ENCODE peak calls at places on chromosome 21, in nine cellular contexts. One of them, this sample, is unnamed.

GRCh38 chr21:41852151-41852928 is 26.8 kb downstream of the PRDM15 start:
- ATAC-seq in upper lobe of right lung: no peak
- ATAC-seq in activated CD8-positive, alpha-beta T cell treated with anti-CD3 and anti-CD28 coated beads for 36 hours: no peak
- ATAC-seq in activated B cell treated with CpG ODN at 0.5 μM for 24 hours: no peak
- ATAC-seq in pancreas: no peak
- ATAC-seq in aorta: no peak
- ATAC-seq in activated T-cell treated with anti-CD3 and anti-CD28 coated beads, Interleukin-2, amount 50 U/mL, for 4 hours: no peak
- ATAC-seq in IMR-90: no peak
- ATAC-seq in omental fat pad: no peak
- ATAC-seq in this sample: no peak

GRCh38 chr21:46255758-46256337 is 27.3 kb upstream of the LSS start:
- ATAC-seq in omental fat pad: no peak
- ATAC-seq in activated B cell treated with CpG ODN at 0.5 μM for 24 hours: no peak
- ATAC-seq in IMR-90: no peak
- ATAC-seq in upper lobe of right lung: no peak
- ATAC-seq in activated T-cell treated with anti-CD3 and anti-CD28 coated beads, Interleukin-2, amount 50 U/mL, for 4 hours: no peak
- ATAC-seq in aorta: no peak
- ATAC-seq in pancreas: no peak
- ATAC-seq in activated CD8-positive, alpha-beta T cell treated with anti-CD3 and anti-CD28 coated beads for 36 hours: no peak
- ATAC-seq in this sample: no peak

GRCh38 chr21:33308586-33309490 is 15.9 kb upstream of the IFNAR1 start:
- ATAC-seq in activated CD8-positive, alpha-beta T cell treated with anti-CD3 and anti-CD28 coated beads for 36 hours: no peak
- ATAC-seq in activated T-cell treated with anti-CD3 and anti-CD28 coated beads, Interleukin-2, amount 50 U/mL, for 4 hours: peak; percentile 30
- ATAC-seq in IMR-90: peak; percentile 40
- ATAC-seq in pancreas: no peak
- ATAC-seq in upper lobe of right lung: no peak
- ATAC-seq in activated B cell treated with CpG ODN at 0.5 μM for 24 hours: peak; percentile 82
- ATAC-seq in omental fat pad: no peak
- ATAC-seq in aorta: no peak
- ATAC-seq in this sample: no peak

GRCh38 chr21:43762303-43763128 is 13.6 kb downstream of the CSTB start:
- ATAC-seq in aorta: no peak
- ATAC-seq in upper lobe of right lung: no peak
- ATAC-seq in pancreas: peak; percentile 29
- ATAC-seq in activated T-cell treated with anti-CD3 and anti-CD28 coated beads, Interleukin-2, amount 50 U/mL, for 4 hours: no peak
- ATAC-seq in activated B cell treated with CpG ODN at 0.5 μM for 24 hours: no peak
- ATAC-seq in omental fat pad: no peak
- ATAC-seq in IMR-90: no peak
- ATAC-seq in activated CD8-positive, alpha-beta T cell treated with anti-CD3 and anti-CD28 coated beads for 36 hours: no peak
- ATAC-seq in this sample: no peak

GRCh38 chr21:37749132-37749531 is 167.1 kb downstream of the KCNJ6 start:
- ATAC-seq in pancreas: no peak
- ATAC-seq in IMR-90: no peak
- ATAC-seq in omental fat pad: no peak
- ATAC-seq in aorta: no peak
- ATAC-seq in upper lobe of right lung: no peak
- ATAC-seq in activated T-cell treated with anti-CD3 and anti-CD28 coated beads, Interleukin-2, amount 50 U/mL, for 4 hours: no peak
- ATAC-seq in activated B cell treated with CpG ODN at 0.5 μM for 24 hours: no peak
- ATAC-seq in activated CD8-positive, alpha-beta T cell treated with anti-CD3 and anti-CD28 coated beads for 36 hours: no peak
- ATAC-seq in this sample: no peak

GRCh38 chr21:41892726-41893125 is 13.6 kb upstream of the PRDM15 start:
- ATAC-seq in activated B cell treated with CpG ODN at 0.5 μM for 24 hours: no peak
- ATAC-seq in upper lobe of right lung: no peak
- ATAC-seq in pancreas: no peak
- ATAC-seq in aorta: no peak
- ATAC-seq in omental fat pad: no peak
- ATAC-seq in activated T-cell treated with anti-CD3 and anti-CD28 coated beads, Interleukin-2, amount 50 U/mL, for 4 hours: no peak
- ATAC-seq in IMR-90: no peak
- ATAC-seq in activated CD8-positive, alpha-beta T cell treated with anti-CD3 and anti-CD28 coated beads for 36 hours: no peak
- ATAC-seq in this sample: no peak

GRCh38 chr21:45355573-45355972 is 49.4 kb upstream of the COL18A1 start:
- ATAC-seq in activated CD8-positive, alpha-beta T cell treated with anti-CD3 and anti-CD28 coated beads for 36 hours: no peak
- ATAC-seq in aorta: no peak
- ATAC-seq in IMR-90: no peak
- ATAC-seq in omental fat pad: no peak
- ATAC-seq in activated B cell treated with CpG ODN at 0.5 μM for 24 hours: no peak
- ATAC-seq in upper lobe of right lung: no peak
- ATAC-seq in activated T-cell treated with anti-CD3 and anti-CD28 coated beads, Interleukin-2, amount 50 U/mL, for 4 hours: no peak
- ATAC-seq in pancreas: no peak
- ATAC-seq in this sample: no peak

GRCh38 chr21:42514883-42515228 is 1.2 kb downstream of the SLC37A1 start:
- ATAC-seq in activated CD8-positive, alpha-beta T cell treated with anti-CD3 and anti-CD28 coated beads for 36 hours: peak; percentile 3
- ATAC-seq in IMR-90: no peak
- ATAC-seq in aorta: no peak
- ATAC-seq in activated B cell treated with CpG ODN at 0.5 μM for 24 hours: no peak
- ATAC-seq in activated T-cell treated with anti-CD3 and anti-CD28 coated beads, Interleukin-2, amount 50 U/mL, for 4 hours: no peak
- ATAC-seq in upper lobe of right lung: no peak
- ATAC-seq in omental fat pad: no peak
- ATAC-seq in pancreas: no peak
- ATAC-seq in this sample: no peak

GRCh38 chr21:35416866-35417453 is 367.9 kb upstream of the RUNX1 start:
- ATAC-seq in activated T-cell treated with anti-CD3 and anti-CD28 coated beads, Interleukin-2, amount 50 U/mL, for 4 hours: no peak
- ATAC-seq in activated CD8-positive, alpha-beta T cell treated with anti-CD3 and anti-CD28 coated beads for 36 hours: no peak
- ATAC-seq in activated B cell treated with CpG ODN at 0.5 μM for 24 hours: no peak
- ATAC-seq in omental fat pad: no peak
- ATAC-seq in pancreas: no peak
- ATAC-seq in aorta: no peak
- ATAC-seq in upper lobe of right lung: no peak
- ATAC-seq in IMR-90: no peak
- ATAC-seq in this sample: no peak

GRCh38 chr21:40606341-40606740 is 240.6 kb downstream of the DSCAM start:
- ATAC-seq in activated T-cell treated with anti-CD3 and anti-CD28 coated beads, Interleukin-2, amount 50 U/mL, for 4 hours: no peak
- ATAC-seq in activated CD8-positive, alpha-beta T cell treated with anti-CD3 and anti-CD28 coated beads for 36 hours: no peak
- ATAC-seq in pancreas: peak; percentile 72
- ATAC-seq in aorta: no peak
- ATAC-seq in activated B cell treated with CpG ODN at 0.5 μM for 24 hours: no peak
- ATAC-seq in upper lobe of right lung: no peak
- ATAC-seq in IMR-90: no peak
- ATAC-seq in omental fat pad: no peak
- ATAC-seq in this sample: no peak

GRCh38 chr21:29164330-29164942 is 34.0 kb downstream of the MAP3K7CL start:
- ATAC-seq in aorta: peak; percentile 73
- ATAC-seq in omental fat pad: peak; percentile 50
- ATAC-seq in activated CD8-positive, alpha-beta T cell treated with anti-CD3 and anti-CD28 coated beads for 36 hours: peak; percentile 27
- ATAC-seq in pancreas: peak; percentile 92
- ATAC-seq in IMR-90: peak; percentile 79
- ATAC-seq in upper lobe of right lung: peak; percentile 78
- ATAC-seq in activated T-cell treated with anti-CD3 and anti-CD28 coated beads, Interleukin-2, amount 50 U/mL, for 4 hours: no peak
- ATAC-seq in activated B cell treated with CpG ODN at 0.5 μM for 24 hours: peak; percentile 57
- ATAC-seq in this sample: no peak

GRCh38 chr21:37753122-37753599 is 163.1 kb downstream of the KCNJ6 start:
- ATAC-seq in activated T-cell treated with anti-CD3 and anti-CD28 coated beads, Interleukin-2, amount 50 U/mL, for 4 hours: no peak
- ATAC-seq in IMR-90: no peak
- ATAC-seq in activated B cell treated with CpG ODN at 0.5 μM for 24 hours: no peak
- ATAC-seq in aorta: no peak
- ATAC-seq in omental fat pad: no peak
- ATAC-seq in activated CD8-positive, alpha-beta T cell treated with anti-CD3 and anti-CD28 coated beads for 36 hours: no peak
- ATAC-seq in pancreas: peak; percentile 85
- ATAC-seq in upper lobe of right lung: peak; percentile 18
- ATAC-seq in this sample: no peak

GRCh38 chr21:34800797-34801518 is 132.2 kb downstream of the CLIC6 start:
- ATAC-seq in upper lobe of right lung: no peak
- ATAC-seq in activated CD8-positive, alpha-beta T cell treated with anti-CD3 and anti-CD28 coated beads for 36 hours: peak; percentile 50
- ATAC-seq in activated B cell treated with CpG ODN at 0.5 μM for 24 hours: no peak
- ATAC-seq in pancreas: peak; percentile 58
- ATAC-seq in activated T-cell treated with anti-CD3 and anti-CD28 coated beads, Interleukin-2, amount 50 U/mL, for 4 hours: peak; percentile 43
- ATAC-seq in omental fat pad: peak; percentile 65
- ATAC-seq in aorta: no peak
- ATAC-seq in IMR-90: peak; percentile 55
- ATAC-seq in this sample: peak; percentile 73

GRCh38 chr21:39954570-39954969 is 87.3 kb downstream of the PCP4 start:
- ATAC-seq in upper lobe of right lung: no peak
- ATAC-seq in activated T-cell treated with anti-CD3 and anti-CD28 coated beads, Interleukin-2, amount 50 U/mL, for 4 hours: no peak
- ATAC-seq in pancreas: peak; percentile 53
- ATAC-seq in activated B cell treated with CpG ODN at 0.5 μM for 24 hours: no peak
- ATAC-seq in omental fat pad: no peak
- ATAC-seq in IMR-90: no peak
- ATAC-seq in aorta: no peak
- ATAC-seq in activated CD8-positive, alpha-beta T cell treated with anti-CD3 and anti-CD28 coated beads for 36 hours: no peak
- ATAC-seq in this sample: no peak

GRCh38 chr21:36477001-36477400 is 2.9 kb downstream of the CLDN14 start:
- ATAC-seq in upper lobe of right lung: no peak
- ATAC-seq in activated T-cell treated with anti-CD3 and anti-CD28 coated beads, Interleukin-2, amount 50 U/mL, for 4 hours: no peak
- ATAC-seq in pancreas: no peak
- ATAC-seq in IMR-90: no peak
- ATAC-seq in aorta: no peak
- ATAC-seq in activated CD8-positive, alpha-beta T cell treated with anti-CD3 and anti-CD28 coated beads for 36 hours: no peak
- ATAC-seq in activated B cell treated with CpG ODN at 0.5 μM for 24 hours: no peak
- ATAC-seq in omental fat pad: no peak
- ATAC-seq in this sample: no peak

GRCh38 chr21:33550772-33551660 is 8.2 kb downstream of the SON start:
- ATAC-seq in pancreas: peak; percentile 20
- ATAC-seq in activated CD8-positive, alpha-beta T cell treated with anti-CD3 and anti-CD28 coated beads for 36 hours: no peak
- ATAC-seq in aorta: no peak
- ATAC-seq in activated B cell treated with CpG ODN at 0.5 μM for 24 hours: no peak
- ATAC-seq in activated T-cell treated with anti-CD3 and anti-CD28 coated beads, Interleukin-2, amount 50 U/mL, for 4 hours: no peak
- ATAC-seq in omental fat pad: no peak
- ATAC-seq in upper lobe of right lung: peak; percentile 26
- ATAC-seq in IMR-90: no peak
- ATAC-seq in this sample: no peak

GRCh38 chr21:41778974-41779600 is 12.2 kb upstream of the RIPK4 start:
- ATAC-seq in aorta: no peak
- ATAC-seq in activated CD8-positive, alpha-beta T cell treated with anti-CD3 and anti-CD28 coated beads for 36 hours: no peak
- ATAC-seq in upper lobe of right lung: peak; percentile 65
- ATAC-seq in activated B cell treated with CpG ODN at 0.5 μM for 24 hours: no peak
- ATAC-seq in pancreas: peak; percentile 64
- ATAC-seq in omental fat pad: peak; percentile 68
- ATAC-seq in IMR-90: no peak
- ATAC-seq in activated T-cell treated with anti-CD3 and anti-CD28 coated beads, Interleukin-2, amount 50 U/mL, for 4 hours: no peak
- ATAC-seq in this sample: peak; percentile 17

GRCh38 chr21:45455321-45456013 is 50.5 kb downstream of the COL18A1 start:
- ATAC-seq in omental fat pad: peak; percentile 40
- ATAC-seq in pancreas: peak; percentile 83
- ATAC-seq in upper lobe of right lung: peak; percentile 54
- ATAC-seq in aorta: peak; percentile 80
- ATAC-seq in activated CD8-positive, alpha-beta T cell treated with anti-CD3 and anti-CD28 coated beads for 36 hours: peak; percentile 51
- ATAC-seq in activated B cell treated with CpG ODN at 0.5 μM for 24 hours: no peak
- ATAC-seq in activated T-cell treated with anti-CD3 and anti-CD28 coated beads, Interleukin-2, amount 50 U/mL, for 4 hours: no peak
- ATAC-seq in IMR-90: peak; percentile 90
- ATAC-seq in this sample: no peak

GRCh38 chr21:33105088-33105487 is 35.1 kb downstream of the OLIG1 start:
- ATAC-seq in IMR-90: no peak
- ATAC-seq in upper lobe of right lung: no peak
- ATAC-seq in activated T-cell treated with anti-CD3 and anti-CD28 coated beads, Interleukin-2, amount 50 U/mL, for 4 hours: no peak
- ATAC-seq in omental fat pad: no peak
- ATAC-seq in aorta: no peak
- ATAC-seq in activated B cell treated with CpG ODN at 0.5 μM for 24 hours: no peak
- ATAC-seq in pancreas: no peak
- ATAC-seq in activated CD8-positive, alpha-beta T cell treated with anti-CD3 and anti-CD28 coated beads for 36 hours: no peak
- ATAC-seq in this sample: no peak

GRCh38 chr21:44000360-44000759 is 11.7 kb upstream of the TRAPPC10 start:
- ATAC-seq in activated B cell treated with CpG ODN at 0.5 μM for 24 hours: no peak
- ATAC-seq in upper lobe of right lung: no peak
- ATAC-seq in aorta: no peak
- ATAC-seq in pancreas: no peak
- ATAC-seq in activated T-cell treated with anti-CD3 and anti-CD28 coated beads, Interleukin-2, amount 50 U/mL, for 4 hours: no peak
- ATAC-seq in activated CD8-positive, alpha-beta T cell treated with anti-CD3 and anti-CD28 coated beads for 36 hours: no peak
- ATAC-seq in omental fat pad: no peak
- ATAC-seq in IMR-90: peak; percentile 44
- ATAC-seq in this sample: no peak

GRCh38 chr21:38900499-38900898 is 94.8 kb downstream of the ETS2 start:
- ATAC-seq in IMR-90: no peak
- ATAC-seq in upper lobe of right lung: no peak
- ATAC-seq in aorta: no peak
- ATAC-seq in omental fat pad: no peak
- ATAC-seq in pancreas: no peak
- ATAC-seq in activated B cell treated with CpG ODN at 0.5 μM for 24 hours: no peak
- ATAC-seq in activated CD8-positive, alpha-beta T cell treated with anti-CD3 and anti-CD28 coated beads for 36 hours: no peak
- ATAC-seq in activated T-cell treated with anti-CD3 and anti-CD28 coated beads, Interleukin-2, amount 50 U/mL, for 4 hours: no peak
- ATAC-seq in this sample: no peak

GRCh38 chr21:36310016-36310415 is 10.0 kb upstream of the MORC3 start:
- ATAC-seq in activated B cell treated with CpG ODN at 0.5 μM for 24 hours: peak; percentile 93
- ATAC-seq in IMR-90: no peak
- ATAC-seq in upper lobe of right lung: no peak
- ATAC-seq in pancreas: no peak
- ATAC-seq in activated CD8-positive, alpha-beta T cell treated with anti-CD3 and anti-CD28 coated beads for 36 hours: peak; percentile 98
- ATAC-seq in activated T-cell treated with anti-CD3 and anti-CD28 coated beads, Interleukin-2, amount 50 U/mL, for 4 hours: peak; percentile 99
- ATAC-seq in aorta: no peak
- ATAC-seq in omental fat pad: no peak
- ATAC-seq in this sample: peak; percentile 99

GRCh38 chr21:32710987-32711386 is 16.8 kb downstream of the SYNJ1 start:
- ATAC-seq in IMR-90: no peak
- ATAC-seq in aorta: no peak
- ATAC-seq in activated T-cell treated with anti-CD3 and anti-CD28 coated beads, Interleukin-2, amount 50 U/mL, for 4 hours: no peak
- ATAC-seq in omental fat pad: no peak
- ATAC-seq in activated CD8-positive, alpha-beta T cell treated with anti-CD3 and anti-CD28 coated beads for 36 hours: no peak
- ATAC-seq in activated B cell treated with CpG ODN at 0.5 μM for 24 hours: no peak
- ATAC-seq in pancreas: no peak
- ATAC-seq in upper lobe of right lung: no peak
- ATAC-seq in this sample: no peak

GRCh38 chr21:42343963-42344510 is 6.8 kb downstream of the TFF2 start:
- ATAC-seq in aorta: no peak
- ATAC-seq in activated CD8-positive, alpha-beta T cell treated with anti-CD3 and anti-CD28 coated beads for 36 hours: no peak
- ATAC-seq in pancreas: no peak
- ATAC-seq in IMR-90: no peak
- ATAC-seq in omental fat pad: no peak
- ATAC-seq in upper lobe of right lung: no peak
- ATAC-seq in activated B cell treated with CpG ODN at 0.5 μM for 24 hours: no peak
- ATAC-seq in activated T-cell treated with anti-CD3 and anti-CD28 coated beads, Interleukin-2, amount 50 U/mL, for 4 hours: no peak
- ATAC-seq in this sample: no peak

GRCh38 chr21:23695449-23695848 is 1911.8 kb downstream of the MRPL39 start:
- ATAC-seq in omental fat pad: no peak
- ATAC-seq in activated T-cell treated with anti-CD3 and anti-CD28 coated beads, Interleukin-2, amount 50 U/mL, for 4 hours: no peak
- ATAC-seq in aorta: no peak
- ATAC-seq in IMR-90: no peak
- ATAC-seq in activated B cell treated with CpG ODN at 0.5 μM for 24 hours: peak; percentile 60
- ATAC-seq in activated CD8-positive, alpha-beta T cell treated with anti-CD3 and anti-CD28 coated beads for 36 hours: no peak
- ATAC-seq in upper lobe of right lung: no peak
- ATAC-seq in pancreas: no peak
- ATAC-seq in this sample: no peak

GRCh38 chr21:17795084-17796036 is 23.8 kb downstream of the C21orf91 start:
- ATAC-seq in upper lobe of right lung: no peak
- ATAC-seq in activated B cell treated with CpG ODN at 0.5 μM for 24 hours: no peak
- ATAC-seq in activated CD8-positive, alpha-beta T cell treated with anti-CD3 and anti-CD28 coated beads for 36 hours: peak; percentile 49
- ATAC-seq in aorta: no peak
- ATAC-seq in IMR-90: no peak
- ATAC-seq in omental fat pad: no peak
- ATAC-seq in activated T-cell treated with anti-CD3 and anti-CD28 coated beads, Interleukin-2, amount 50 U/mL, for 4 hours: peak; percentile 27
- ATAC-seq in pancreas: no peak
- ATAC-seq in this sample: peak; percentile 59